ENCODE peak calls at places on chromosomes 13 and 19, in nine cellular contexts. One of them, this sample, is unnamed.

GRCh38 chr13:101545521-101545920 is 93.0 kb downstream of the ITGBL1 start:
- DNase-seq in endothelial cell of umbilical vein: no peak
- DNase-seq in ovary: no peak
- DNase-seq in breast epithelium: no peak
- DNase-seq in lower leg skin: no peak
- DNase-seq in A549: no peak
- DNase-seq in body of pancreas: no peak
- DNase-seq in transverse colon: no peak
- DNase-seq in NB4: no peak
- DNase-seq in this sample: no peak

GRCh38 chr19:17031741-17032140 is 5.1 kb upstream of the CPAMD8 start:
- DNase-seq in endothelial cell of umbilical vein: no peak
- DNase-seq in ovary: no peak
- DNase-seq in breast epithelium: no peak
- DNase-seq in lower leg skin: no peak
- DNase-seq in A549: no peak
- DNase-seq in body of pancreas: no peak
- DNase-seq in transverse colon: no peak
- DNase-seq in NB4: no peak
- DNase-seq in this sample: no peak

GRCh38 chr13:30520571-30520970 is 54.8 kb upstream of the HMGB1 start:
- DNase-seq in endothelial cell of umbilical vein: no peak
- DNase-seq in ovary: no peak
- DNase-seq in breast epithelium: no peak
- DNase-seq in lower leg skin: no peak
- DNase-seq in A549: no peak
- DNase-seq in body of pancreas: no peak
- DNase-seq in transverse colon: no peak
- DNase-seq in NB4: no peak
- DNase-seq in this sample: no peak

GRCh38 chr13:47835470-47836228 is 165.4 kb downstream of the SUCLA2 start:
- DNase-seq in endothelial cell of umbilical vein: no peak
- DNase-seq in ovary: no peak
- DNase-seq in breast epithelium: no peak
- DNase-seq in lower leg skin: no peak
- DNase-seq in A549: no peak
- DNase-seq in body of pancreas: no peak
- DNase-seq in transverse colon: no peak
- DNase-seq in NB4: no peak
- DNase-seq in this sample: no peak

GRCh38 chr13:104086759-104087158 is 1020.5 kb upstream of the SLC10A2 start:
- DNase-seq in endothelial cell of umbilical vein: no peak
- DNase-seq in ovary: no peak
- DNase-seq in breast epithelium: no peak
- DNase-seq in lower leg skin: no peak
- DNase-seq in A549: no peak
- DNase-seq in body of pancreas: no peak
- DNase-seq in transverse colon: no peak
- DNase-seq in NB4: no peak
- DNase-seq in this sample: no peak

GRCh38 chr13:75812751-75813181 is 176.6 kb downstream of the LMO7 start:
- DNase-seq in endothelial cell of umbilical vein: peak
- DNase-seq in ovary: no peak
- DNase-seq in breast epithelium: no peak
- DNase-seq in lower leg skin: no peak
- DNase-seq in A549: no peak
- DNase-seq in body of pancreas: peak
- DNase-seq in transverse colon: no peak
- DNase-seq in NB4: no peak
- DNase-seq in this sample: no peak

GRCh38 chr13:68030152-68030809 is 800.1 kb upstream of the PCDH9 start:
- DNase-seq in endothelial cell of umbilical vein: no peak
- DNase-seq in ovary: no peak
- DNase-seq in breast epithelium: no peak
- DNase-seq in lower leg skin: no peak
- DNase-seq in A549: no peak
- DNase-seq in body of pancreas: no peak
- DNase-seq in transverse colon: no peak
- DNase-seq in NB4: no peak
- DNase-seq in this sample: no peak

GRCh38 chr13:77728265-77728966 is 30.9 kb downstream of the SLAIN1 start:
- DNase-seq in endothelial cell of umbilical vein: no peak
- DNase-seq in ovary: no peak
- DNase-seq in breast epithelium: no peak
- DNase-seq in lower leg skin: no peak
- DNase-seq in A549: no peak
- DNase-seq in body of pancreas: no peak
- DNase-seq in transverse colon: no peak
- DNase-seq in NB4: no peak
- DNase-seq in this sample: no peak

GRCh38 chr19:5089283-5089682 is 120.4 kb downstream of the KDM4B start:
- DNase-seq in endothelial cell of umbilical vein: no peak
- DNase-seq in ovary: no peak
- DNase-seq in breast epithelium: no peak
- DNase-seq in lower leg skin: no peak
- DNase-seq in A549: no peak
- DNase-seq in body of pancreas: no peak
- DNase-seq in transverse colon: no peak
- DNase-seq in NB4: no peak
- DNase-seq in this sample: no peak

GRCh38 chr13:99965329-99966000 is 6.1 kb downstream of the ZIC5 start:
- DNase-seq in endothelial cell of umbilical vein: no peak
- DNase-seq in ovary: no peak
- DNase-seq in breast epithelium: no peak
- DNase-seq in lower leg skin: no peak
- DNase-seq in A549: no peak
- DNase-seq in body of pancreas: no peak
- DNase-seq in transverse colon: no peak
- DNase-seq in NB4: no peak
- DNase-seq in this sample: no peak

GRCh38 chr19:40521276-40521675 is 54.5 kb downstream of the SPTBN4 start:
- DNase-seq in endothelial cell of umbilical vein: no peak
- DNase-seq in ovary: no peak
- DNase-seq in breast epithelium: no peak
- DNase-seq in lower leg skin: no peak
- DNase-seq in A549: no peak
- DNase-seq in body of pancreas: no peak
- DNase-seq in transverse colon: no peak
- DNase-seq in NB4: peak
- DNase-seq in this sample: no peak

GRCh38 chr13:30312859-30313258 is 5.5 kb upstream of the KATNAL1 start:
- DNase-seq in endothelial cell of umbilical vein: peak
- DNase-seq in ovary: no peak
- DNase-seq in breast epithelium: no peak
- DNase-seq in lower leg skin: no peak
- DNase-seq in A549: no peak
- DNase-seq in body of pancreas: no peak
- DNase-seq in transverse colon: no peak
- DNase-seq in NB4: no peak
- DNase-seq in this sample: no peak

GRCh38 chr13:70253834-70254233 is 145.6 kb upstream of the KLHL1 start:
- DNase-seq in endothelial cell of umbilical vein: no peak
- DNase-seq in ovary: no peak
- DNase-seq in breast epithelium: no peak
- DNase-seq in lower leg skin: no peak
- DNase-seq in A549: no peak
- DNase-seq in body of pancreas: no peak
- DNase-seq in transverse colon: no peak
- DNase-seq in NB4: no peak
- DNase-seq in this sample: no peak

GRCh38 chr13:70253411-70253810 is 145.2 kb upstream of the KLHL1 start:
- DNase-seq in endothelial cell of umbilical vein: no peak
- DNase-seq in ovary: no peak
- DNase-seq in breast epithelium: no peak
- DNase-seq in lower leg skin: no peak
- DNase-seq in A549: no peak
- DNase-seq in body of pancreas: no peak
- DNase-seq in transverse colon: no peak
- DNase-seq in NB4: no peak
- DNase-seq in this sample: no peak

GRCh38 chr13:70249332-70250064 is 141.2 kb upstream of the KLHL1 start:
- DNase-seq in endothelial cell of umbilical vein: peak
- DNase-seq in ovary: no peak
- DNase-seq in breast epithelium: no peak
- DNase-seq in lower leg skin: no peak
- DNase-seq in A549: no peak
- DNase-seq in body of pancreas: no peak
- DNase-seq in transverse colon: no peak
- DNase-seq in NB4: no peak
- DNase-seq in this sample: no peak
- TF ChIP-seq POLR2A in endothelial cell of umbilical vein: no peak
- TF ChIP-seq POLR2A in ovary: no peak
- TF ChIP-seq POLR2A in breast epithelium: no peak
- TF ChIP-seq POLR2A in lower leg skin: no peak
- TF ChIP-seq POLR2A in A549: no peak
- TF ChIP-seq POLR2A in body of pancreas: no peak
- TF ChIP-seq POLR2A in transverse colon: no peak
- TF ChIP-seq POLR2A in NB4: no peak
- TF ChIP-seq POLR2A in this sample: no peak

GRCh38 chr19:50632151-50632835 is 7.4 kb downstream of the SYT3 start:
- DNase-seq in endothelial cell of umbilical vein: no peak
- DNase-seq in ovary: no peak
- DNase-seq in breast epithelium: no peak
- DNase-seq in lower leg skin: no peak
- DNase-seq in A549: no peak
- DNase-seq in body of pancreas: no peak
- DNase-seq in transverse colon: no peak
- DNase-seq in NB4: no peak
- DNase-seq in this sample: peak
- TF ChIP-seq CTCF in endothelial cell of umbilical vein: no peak
- TF ChIP-seq CTCF in ovary: no peak
- TF ChIP-seq CTCF in breast epithelium: no peak
- TF ChIP-seq CTCF in lower leg skin: no peak
- TF ChIP-seq CTCF in A549: no peak
- TF ChIP-seq CTCF in body of pancreas: no peak
- TF ChIP-seq CTCF in transverse colon: no peak
- TF ChIP-seq CTCF in NB4: peak
- TF ChIP-seq CTCF in this sample: no peak

GRCh38 chr19:913080-913748 is at the start of gene R3HDM4:
- DNase-seq in endothelial cell of umbilical vein: peak
- DNase-seq in ovary: peak
- DNase-seq in breast epithelium: peak
- DNase-seq in lower leg skin: peak
- DNase-seq in A549: peak
- DNase-seq in body of pancreas: peak
- DNase-seq in transverse colon: peak
- DNase-seq in NB4: peak
- DNase-seq in this sample: peak
- TF ChIP-seq POLR2A in endothelial cell of umbilical vein: peak
- TF ChIP-seq POLR2A in ovary: peak
- TF ChIP-seq POLR2A in breast epithelium: no peak
- TF ChIP-seq POLR2A in lower leg skin: no peak
- TF ChIP-seq POLR2A in A549: peak
- TF ChIP-seq POLR2A in body of pancreas: peak
- TF ChIP-seq POLR2A in transverse colon: peak
- TF ChIP-seq POLR2A in NB4: peak
- TF ChIP-seq POLR2A in this sample: no peak

GRCh38 chr19:990119-990571 is 6.0 kb downstream of the WDR18 start:
- DNase-seq in endothelial cell of umbilical vein: no peak
- DNase-seq in ovary: no peak
- DNase-seq in breast epithelium: no peak
- DNase-seq in lower leg skin: no peak
- DNase-seq in A549: no peak
- DNase-seq in body of pancreas: peak
- DNase-seq in transverse colon: no peak
- DNase-seq in NB4: no peak
- DNase-seq in this sample: no peak

GRCh38 chr19:988081-988480 is 3.9 kb downstream of the WDR18 start:
- DNase-seq in endothelial cell of umbilical vein: no peak
- DNase-seq in ovary: peak
- DNase-seq in breast epithelium: no peak
- DNase-seq in lower leg skin: no peak
- DNase-seq in A549: no peak
- DNase-seq in body of pancreas: no peak
- DNase-seq in transverse colon: no peak
- DNase-seq in NB4: no peak
- DNase-seq in this sample: no peak

GRCh38 chr19:990746-991145 is 6.6 kb downstream of the WDR18 start:
- DNase-seq in endothelial cell of umbilical vein: no peak
- DNase-seq in ovary: no peak
- DNase-seq in breast epithelium: no peak
- DNase-seq in lower leg skin: no peak
- DNase-seq in A549: no peak
- DNase-seq in body of pancreas: no peak
- DNase-seq in transverse colon: no peak
- DNase-seq in NB4: no peak
- DNase-seq in this sample: no peak

GRCh38 chr19:988510-988909 is 4.4 kb downstream of the WDR18 start:
- DNase-seq in endothelial cell of umbilical vein: no peak
- DNase-seq in ovary: peak
- DNase-seq in breast epithelium: no peak
- DNase-seq in lower leg skin: no peak
- DNase-seq in A549: no peak
- DNase-seq in body of pancreas: no peak
- DNase-seq in transverse colon: no peak
- DNase-seq in NB4: no peak
- DNase-seq in this sample: no peak

DNA sequence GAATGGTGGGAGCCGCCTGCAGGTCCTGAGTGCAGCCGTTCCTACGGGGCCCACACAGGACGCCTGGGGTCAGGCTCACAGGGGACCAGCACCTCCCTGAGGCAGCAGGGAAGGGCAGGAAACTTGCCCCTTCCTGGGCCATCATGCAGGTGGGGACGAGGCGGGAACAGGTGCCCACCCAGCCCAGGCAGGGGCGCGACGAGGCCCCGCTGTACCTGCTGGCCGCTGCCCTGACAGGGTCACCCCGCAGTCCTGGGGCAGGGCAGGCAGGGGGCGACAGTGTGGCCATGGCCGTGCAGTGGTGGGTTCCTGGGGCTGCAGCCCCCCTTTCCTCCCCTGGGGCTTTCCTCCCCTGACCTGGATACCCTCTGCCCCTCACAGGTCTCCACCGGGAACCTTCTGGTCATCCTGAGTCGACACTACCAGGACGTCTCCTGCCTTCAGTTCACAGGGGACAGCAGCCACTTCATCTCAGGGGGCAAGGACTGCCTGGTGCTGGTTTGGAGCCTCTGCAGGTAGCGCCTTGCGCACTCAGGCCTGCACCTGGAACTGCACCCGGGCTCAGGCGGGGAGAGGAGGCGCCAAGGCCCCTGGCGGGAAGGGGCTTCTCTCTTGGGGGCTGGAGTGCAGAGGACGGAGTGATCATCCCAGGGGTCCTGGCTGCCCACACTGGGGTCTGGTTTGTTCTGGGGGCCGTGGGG is 5.4 kb downstream of the WDR18 start:
- DNase-seq in endothelial cell of umbilical vein: no peak
- DNase-seq in ovary: peak
- DNase-seq in breast epithelium: no peak
- DNase-seq in lower leg skin: no peak
- DNase-seq in A549: no peak
- DNase-seq in body of pancreas: no peak
- DNase-seq in transverse colon: no peak
- DNase-seq in NB4: no peak
- DNase-seq in this sample: no peak
- TF ChIP-seq CTCF in endothelial cell of umbilical vein: no peak
- TF ChIP-seq CTCF in ovary: no peak
- TF ChIP-seq CTCF in breast epithelium: no peak
- TF ChIP-seq CTCF in lower leg skin: no peak
- TF ChIP-seq CTCF in A549: no peak
- TF ChIP-seq CTCF in body of pancreas: no peak
- TF ChIP-seq CTCF in transverse colon: no peak
- TF ChIP-seq CTCF in NB4: no peak
- TF ChIP-seq CTCF in this sample: no peak

GRCh38 chr19:1417681-1418493 is 10.5 kb downstream of the DAZAP1 start:
- DNase-seq in endothelial cell of umbilical vein: no peak
- DNase-seq in ovary: peak
- DNase-seq in breast epithelium: no peak
- DNase-seq in lower leg skin: no peak
- DNase-seq in A549: no peak
- DNase-seq in body of pancreas: no peak
- DNase-seq in transverse colon: no peak
- DNase-seq in NB4: no peak
- DNase-seq in this sample: no peak
- TF ChIP-seq POLR2A in endothelial cell of umbilical vein: no peak
- TF ChIP-seq POLR2A in ovary: no peak
- TF ChIP-seq POLR2A in breast epithelium: no peak
- TF ChIP-seq POLR2A in lower leg skin: no peak
- TF ChIP-seq POLR2A in A549: no peak
- TF ChIP-seq POLR2A in body of pancreas: no peak
- TF ChIP-seq POLR2A in transverse colon: no peak
- TF ChIP-seq POLR2A in NB4: no peak
- TF ChIP-seq POLR2A in this sample: no peak

This sample was measured in spleen.